ENCODE peak calls at places on chromosomes 6 and 20, in eight cellular contexts. F, O, P, J, K, I, N and C are unnamed samples.

GRCh38 chr6:111971866-111972532 is 81.9 kb upstream of the CCN6 start:
- DNase-seq in F (no peak), O (no peak), P (no peak), J (no peak), K (no peak), I (no peak), N (no peak), C (no peak)

GRCh38 chr20:34022843-34023234 is 29.1 kb downstream of the RALY start:
- DNase-seq in F (no peak), O (no peak), P (no peak), J (no peak), K (no peak), I (no peak), N (no peak), C (no peak)

GRCh38 chr6:107712523-107713213 is 111.4 kb downstream of the SCML4 start:
- DNase-seq in F (no peak), O (no peak), P (no peak), J (no peak), K (no peak), I (no peak), N (peak), C (no peak)

GRCh38 chr6:155444952-155445903 is 10.4 kb downstream of the NOX3 start:
- DNase-seq in F (no peak), O (no peak), P (no peak), J (no peak), K (no peak), I (no peak), N (no peak), C (no peak)

GRCh38 chr6:92687278-92687677 is 732.1 kb downstream of the EPHA7 start:
- DNase-seq in F (no peak), O (no peak), P (no peak), J (no peak), K (no peak), I (no peak), N (no peak), C (no peak)

GRCh38 chr6:80348263-80348662 is 241.8 kb downstream of the BCKDHB start:
- DNase-seq in F (no peak), O (no peak), P (no peak), J (no peak), K (no peak), I (no peak), N (no peak), C (no peak)

GRCh38 chr6:68975064-68975463 is 340.0 kb downstream of the ADGRB3 start:
- DNase-seq in F (no peak), O (no peak), P (no peak), J (no peak), K (no peak), I (peak), N (no peak), C (no peak)

GRCh38 chr6:12335131-12335527 is 45.0 kb downstream of the EDN1 start:
- DNase-seq in F (no peak), O (peak), P (no peak), J (no peak), K (no peak), I (no peak), N (no peak), C (no peak)

GRCh38 chr6:116355796-116356195 is 15.0 kb upstream of the DSE start:
- DNase-seq in F (no peak), O (no peak), P (no peak), J (no peak), K (no peak), I (no peak), N (no peak), C (no peak)